ENCODE peak calls at places on chromosome 6, in four cellular contexts. Q, U, K and D are unnamed samples.

GRCh38 chr6:159977242-159978214 is 8.6 kb downstream of the IGF2R start:
- DNase-seq in K (no peak), Q (peak; percentile 49), U (peak; percentile 67), D (peak; percentile 58)

GRCh38 chr6:84457276-84457675 is 229.8 kb upstream of the CEP162 start:
- DNase-seq in U (no peak), K (no peak), Q (no peak), D (no peak)

GRCh38 chr6:169854083-169854725 is 102.8 kb downstream of the ERMARD start:
- DNase-seq in Q (no peak), K (no peak), U (no peak), D (no peak)

GRCh38 chr6:136728976-136729515 is 63.2 kb downstream of the MAP3K5 start:
- DNase-seq in K (no peak), U (no peak), Q (no peak), D (no peak)

GRCh38 chr6:47106216-47106615 is 64.1 kb upstream of the ADGRF1 start:
- DNase-seq in K (no peak), Q (no peak), U (no peak), D (no peak)

GRCh38 chr6:79413562-79414002 is 123.6 kb downstream of the LCA5 start:
- DNase-seq in U (no peak), Q (peak; percentile 54), K (no peak), D (peak; percentile 48)

GRCh38 chr6:135481786-135482369 is 15.7 kb downstream of the AHI1 start:
- DNase-seq in Q (no peak), K (no peak), U (no peak), D (peak; percentile 25)

GRCh38 chr6:50608421-50608820 is 104.9 kb upstream of the TFAP2D start:
- DNase-seq in K (no peak), Q (no peak), U (no peak), D (no peak)

GRCh38 chr6:36625161-36625919 is 31.2 kb downstream of the SRSF3 start:
- DNase-seq in U (peak; percentile 44), Q (peak; percentile 57), K (no peak), D (peak; percentile 89)

GRCh38 chr6:168320661-168321060 is 1.1 kb upstream of the DACT2 start:
- DNase-seq in Q (no peak), K (no peak), U (peak; percentile 42), D (no peak)

GRCh38 chr6:2632943-2633584 is 117.7 kb downstream of the MYLK4 start:
- DNase-seq in U (no peak), Q (no peak), K (no peak), D (no peak)

GRCh38 chr6:25193147-25193864 is 85.9 kb upstream of the CARMIL1 start:
- DNase-seq in Q (peak; percentile 94), U (peak; percentile 40), K (no peak), D (peak; percentile 96)

GRCh38 chr6:126976263-126976797 is 142.1 kb upstream of the RSPO3 start:
- DNase-seq in Q (no peak), K (no peak), U (no peak), D (no peak)

GRCh38 chr6:55511124-55511820 is 67.7 kb downstream of the HMGCLL1 start:
- DNase-seq in Q (peak; percentile 6), K (no peak), U (no peak), D (no peak)

GRCh38 chr6:3794092-3794491 is 42.6 kb upstream of the PXDC1 start:
- DNase-seq in K (no peak), Q (no peak), U (no peak), D (no peak)

GRCh38 chr6:97059473-97059872 is 134.9 kb downstream of the KLHL32 start:
- DNase-seq in K (no peak), U (no peak), Q (peak; percentile 4), D (peak; percentile 45)

DNA sequence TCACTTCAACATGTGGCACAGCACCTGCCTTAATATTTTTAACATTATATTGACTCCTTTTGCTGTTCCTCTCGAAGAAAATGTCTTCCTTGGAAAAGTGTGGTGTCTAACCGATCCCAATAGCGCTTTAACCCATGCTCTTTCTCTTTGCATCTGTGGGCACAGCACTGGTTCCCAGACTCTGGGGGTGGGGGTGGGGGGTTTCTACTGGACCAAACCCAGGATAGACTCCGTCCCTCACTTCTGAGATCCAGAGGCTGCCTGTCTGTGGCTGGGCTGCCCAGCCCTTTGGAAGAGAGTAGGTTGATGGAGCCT is 3.9 kb upstream of the ZNF292 start:
- DNase-seq in U (no peak), Q (no peak), K (no peak), D (no peak)
- H3K4me3 ChIP-seq in U (peak overlapping the region; percentile 45), Q (peak overlapping the region; percentile 47), K (peak overlapping the region; percentile 70), D (peak overlapping the region; percentile 56)

GRCh38 chr6:35019171-35019570 is 122.0 kb downstream of the TCP11 start:
- DNase-seq in K (no peak), U (no peak), Q (no peak), D (no peak)
- H3K4me3 ChIP-seq in K (peak overlapping the region; percentile 53), U (no peak overlapping the region), Q (peak overlapping the region; percentile 40), D (no peak overlapping the region)

DNA sequence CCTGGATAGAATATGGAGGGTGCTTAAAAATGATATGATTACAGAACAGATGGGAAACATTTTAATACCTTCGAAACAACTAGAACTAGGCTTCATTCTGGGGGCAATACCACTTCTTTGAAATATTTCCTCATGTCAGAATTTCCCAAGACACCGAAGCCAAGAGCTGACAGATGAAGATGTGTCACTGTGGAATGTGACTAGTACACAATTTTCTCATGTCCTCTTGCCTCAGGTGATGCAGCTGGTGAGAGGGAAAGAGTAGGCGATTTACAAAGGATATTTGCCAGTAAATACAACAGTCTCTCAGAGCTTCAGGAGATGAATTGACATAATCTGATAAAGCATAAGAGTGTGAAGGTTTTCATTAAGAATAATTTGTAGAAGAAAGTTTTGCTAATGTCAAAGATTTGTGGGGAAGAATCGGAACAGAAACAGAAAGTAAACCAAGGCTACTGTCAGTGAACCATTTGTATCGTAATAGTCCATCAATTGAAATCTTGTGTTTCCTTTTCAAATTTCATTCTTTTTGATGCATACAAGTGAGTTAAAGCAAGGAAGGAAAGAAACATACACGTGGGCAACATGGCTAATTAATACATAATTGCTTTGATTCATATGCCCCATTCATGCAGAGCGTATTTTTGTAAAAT is 164.7 kb upstream of the CCN2 start:
- DNase-seq in U (no peak), K (no peak), Q (no peak), D (peak; percentile 47)
- H3K4me3 ChIP-seq in U (no peak overlapping the region), K (peak overlapping the region; percentile 4), Q (no peak overlapping the region), D (peak overlapping the region; percentile 54)

GRCh38 chr6:157885876-157886275 is 62.8 kb downstream of the SNX9 start:
- DNase-seq in U (no peak), K (no peak), Q (no peak), D (no peak)
- H3K4me3 ChIP-seq in U (no peak overlapping the region), K (no peak overlapping the region), Q (no peak overlapping the region), D (no peak overlapping the region)

DNA sequence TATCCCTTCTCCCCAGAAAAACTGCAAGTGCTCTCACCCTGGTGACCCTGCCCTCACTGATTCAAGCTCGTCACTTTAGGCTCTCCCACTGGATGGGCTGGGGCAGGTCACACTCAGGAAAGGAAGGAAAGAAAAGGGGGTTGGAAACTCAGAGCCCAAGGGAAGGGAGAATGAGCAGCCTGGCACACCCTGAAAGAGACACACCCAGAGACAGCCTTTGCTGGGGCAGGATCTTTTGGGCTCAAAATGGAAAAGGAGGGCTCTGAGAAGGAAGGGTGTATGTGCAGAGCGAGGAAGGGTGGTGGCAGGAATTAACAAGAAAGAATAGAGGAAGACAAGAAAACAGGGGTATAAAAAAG is 2.5 kb downstream of the PPP1R18 start:
- DNase-seq in U (no peak), Q (no peak), K (no peak), D (no peak)
- H3K4me3 ChIP-seq in U (peak overlapping the region; percentile 17), Q (peak overlapping the region; percentile 90), K (peak overlapping the region; percentile 73), D (peak overlapping the region; percentile 93)

DNA sequence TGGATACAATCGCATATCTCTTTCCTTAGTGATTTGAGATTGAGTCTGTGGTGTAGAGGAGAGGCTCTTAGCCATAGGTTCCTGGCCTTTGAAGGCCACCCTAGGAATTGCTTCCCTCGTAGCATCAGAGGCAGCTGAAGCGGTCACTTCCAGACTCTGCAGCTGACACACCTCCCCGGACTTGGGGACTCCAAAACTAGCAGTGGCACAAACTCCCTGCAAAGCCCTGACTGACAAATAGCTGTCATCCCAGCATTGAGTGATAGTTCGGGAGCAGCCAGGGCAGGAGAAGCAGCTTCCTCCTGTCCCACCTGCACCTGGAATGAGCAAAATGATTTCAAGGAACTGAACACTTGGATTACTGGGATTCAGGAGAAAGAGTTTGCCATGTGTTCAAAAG is 100.5 kb upstream of the QKI start:
- DNase-seq in Q (no peak), U (no peak), K (no peak), D (no peak)
- H3K4me3 ChIP-seq in Q (no peak overlapping the region), U (no peak overlapping the region), K (no peak overlapping the region), D (no peak overlapping the region)

GRCh38 chr6:107357842-107358241 is 101.5 kb downstream of the PDSS2 start:
- DNase-seq in U (no peak), Q (no peak), K (no peak), D (no peak)

GRCh38 chr6:107355659-107356058 is 103.7 kb downstream of the PDSS2 start:
- DNase-seq in U (no peak), K (no peak), Q (no peak), D (no peak)

GRCh38 chr6:107361568-107362270 is 97.6 kb downstream of the PDSS2 start:
- DNase-seq in Q (peak; percentile 43), U (no peak), K (no peak), D (peak; percentile 56)

GRCh38 chr6:107362271-107362604 is 97.1 kb downstream of the PDSS2 start:
- DNase-seq in Q (no peak), K (no peak), U (no peak), D (no peak)

DNA sequence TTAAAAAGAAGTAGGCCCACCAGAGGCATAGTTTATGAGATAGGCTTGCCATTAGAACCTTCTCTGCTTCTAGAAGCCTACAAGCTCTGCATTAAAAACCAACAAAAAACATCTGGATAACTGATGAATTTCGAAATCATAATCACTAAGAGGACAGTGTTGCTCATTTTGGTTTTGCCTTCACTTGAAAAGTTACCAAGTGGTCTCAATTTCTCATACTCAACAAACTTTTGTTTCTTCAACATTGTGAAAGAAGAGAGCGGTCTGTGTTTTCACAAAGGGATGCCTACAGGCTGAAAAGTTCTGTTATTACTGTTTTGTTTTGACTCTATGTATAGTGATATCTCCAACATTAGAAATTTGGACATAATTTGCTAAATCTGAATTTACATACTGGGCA is 98.9 kb downstream of the PDSS2 start:
- DNase-seq in K (no peak), Q (peak; percentile 18), U (no peak), D (peak; percentile 41)
- H3K4me3 ChIP-seq in K (no peak overlapping the region), Q (no peak overlapping the region), U (no peak overlapping the region), D (no peak overlapping the region)

GRCh38 chr6:148272597-148272996 is 70.0 kb upstream of the SASH1 start:
- DNase-seq in U (no peak), K (no peak), Q (no peak), D (no peak)
- H3K4me3 ChIP-seq in U (no peak overlapping the region), K (no peak overlapping the region), Q (peak overlapping the region; percentile 45), D (peak overlapping the region; percentile 71)

DNA sequence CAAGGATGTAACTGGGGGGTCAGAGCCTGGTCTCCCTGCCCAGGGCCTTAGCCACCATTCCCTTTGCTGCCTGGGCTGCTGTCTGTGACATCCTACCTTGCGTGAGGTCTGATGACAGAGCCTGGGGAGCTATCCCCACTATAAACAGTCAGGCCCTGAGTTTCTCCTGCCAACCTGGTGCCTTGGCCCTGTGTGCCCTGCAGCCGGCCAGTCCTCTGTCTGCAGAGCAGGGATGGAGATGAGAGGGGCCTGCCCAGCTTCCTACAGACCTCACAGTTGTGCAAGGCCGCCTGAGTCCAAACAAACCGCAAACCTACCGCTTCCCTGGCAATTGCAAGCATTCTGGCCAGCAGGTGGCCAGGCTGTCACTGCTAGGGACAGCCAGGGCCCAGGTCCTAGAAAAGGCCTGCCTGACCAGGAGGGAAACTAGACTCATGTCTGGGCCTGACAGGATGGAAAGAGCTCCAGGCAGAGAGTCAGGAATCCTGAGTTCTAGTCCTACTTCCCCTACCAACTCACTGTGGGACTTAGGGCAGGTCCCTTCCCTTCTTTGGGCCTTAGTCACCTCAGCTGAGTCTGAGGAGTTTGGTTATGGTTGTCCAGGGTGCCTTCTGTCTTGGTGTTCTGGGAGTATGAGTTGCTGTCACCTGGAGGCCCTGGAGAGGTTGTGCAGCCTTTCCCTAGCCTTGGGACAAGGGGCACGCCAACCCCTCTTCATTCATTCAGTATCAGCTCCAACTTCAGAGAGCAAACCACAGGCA is 86.2 kb downstream of the VEGFA start:
- DNase-seq in K (no peak), U (peak; percentile 78), Q (no peak), D (peak; percentile 45)
- H3K4me3 ChIP-seq in K (no peak overlapping the region), U (no peak overlapping the region), Q (no peak overlapping the region), D (no peak overlapping the region)